ENCODE peak calls at places on chromosomes 7 and 10, in six cellular contexts. Y is SK-N-SH; R is foreskin fibroblast; S is GM23338; I is glutamatergic neuron; K is CD8-positive, alpha-beta T cell. H is an unnamed sample.

GRCh38 chr10:9211228-9211627 is 1156.7 kb downstream of the GATA3 start:
- DNase-seq in S (peak; percentile 56), Y (no peak), I (no peak), K (no peak), R (peak; percentile 37), H (no peak)

GRCh38 chr7:82183633-82184032 is 259.9 kb downstream of the CACNA2D1 start:
- DNase-seq in K (no peak), S (no peak), R (peak; percentile 82), Y (no peak), I (no peak), H (no peak)

GRCh38 chr7:19491821-19492452 is 216.9 kb downstream of the POLR1F start:
- DNase-seq in Y (peak; percentile 27), S (peak; percentile 61), I (no peak), R (peak; percentile 71), K (no peak), H (no peak)

GRCh38 chr7:76260171-76260703 is 42.2 kb upstream of the HSPB1 start:
- DNase-seq in Y (peak; percentile 98), I (peak; percentile 76), K (peak; percentile 43), R (peak; percentile 31), S (peak; percentile 96), H (peak; percentile 71)

GRCh38 chr7:115350764-115351163 is 428.9 kb downstream of the MDFIC start:
- DNase-seq in Y (no peak), K (no peak), S (no peak), I (no peak), R (peak; percentile 43), H (no peak)

GRCh38 chr7:2980406-2981102 is 63.1 kb downstream of the CARD11 start:
- DNase-seq in Y (no peak), I (no peak), K (peak; percentile 21), R (no peak), S (no peak), H (no peak)

GRCh38 chr7:45073843-45074737 is 14.7 kb downstream of the NACAD start:
- DNase-seq in S (no peak), Y (peak; percentile 96), I (no peak), R (no peak), K (no peak), H (no peak)

GRCh38 chr10:29353887-29354561 is 65.2 kb downstream of the LYZL1 start:
- DNase-seq in R (no peak), Y (no peak), K (no peak), I (no peak), S (no peak), H (no peak)

GRCh38 chr10:49643296-49644034 is 29.6 kb downstream of the CHAT start:
- DNase-seq in K (no peak), R (no peak), I (no peak), S (no peak), Y (no peak), H (no peak)

GRCh38 chr10:73815719-73816030 is 4.3 kb upstream of the NDST2 start:
- DNase-seq in Y (no peak), I (no peak), S (no peak), R (no peak), K (no peak), H (no peak)

GRCh38 chr10:101617102-101617823 is 29.1 kb downstream of the DPCD start:
- DNase-seq in R (no peak), K (no peak), I (no peak), Y (peak; percentile 52), S (peak; percentile 49), H (no peak)

GRCh38 chr7:66403562-66403961 is 198.4 kb downstream of the TPST1 start:
- DNase-seq in I (no peak), R (no peak), S (no peak), Y (no peak), K (no peak), H (no peak)

GRCh38 chr7:92708105-92709042 is 118.2 kb upstream of the FAM133B start:
- DNase-seq in S (no peak), R (no peak), I (no peak), Y (no peak), K (no peak), H (no peak)

GRCh38 chr10:59060852-59061251 is 115.6 kb upstream of the PHYHIPL start:
- DNase-seq in K (no peak), Y (no peak), S (no peak), I (no peak), R (no peak), H (no peak)

GRCh38 chr10:29001801-29002200 is 287.1 kb upstream of the LYZL1 start:
- DNase-seq in R (no peak), Y (no peak), S (no peak), I (no peak), K (no peak), H (no peak)

GRCh38 chr10:110841767-110842267 is 29.9 kb upstream of the PDCD4 start:
- DNase-seq in S (no peak), R (no peak), I (no peak), Y (no peak), K (no peak), H (no peak)

GRCh38 chr10:90149563-90149962 is 448.2 kb downstream of the KIF20B start:
- DNase-seq in Y (no peak), K (no peak), S (no peak), I (no peak), R (no peak), H (no peak)

GRCh38 chr7:79386688-79387422 is 66.6 kb downstream of the MAGI2 start:
- DNase-seq in K (no peak), Y (no peak), I (no peak), R (peak; percentile 6), S (peak; percentile 3), H (no peak)

GRCh38 chr7:104225441-104225840 is 17.6 kb upstream of the ORC5 start:
- DNase-seq in R (no peak), S (no peak), I (no peak), K (no peak), Y (no peak), H (no peak)

GRCh38 chr10:28432210-28432676 is 100.7 kb upstream of the WAC start:
- DNase-seq in Y (peak; percentile 79), S (peak; percentile 90), K (peak; percentile 18), I (peak; percentile 31), R (peak; percentile 79), H (peak; percentile 28)

GRCh38 chr10:546971-547590 is 142.4 kb downstream of the DIP2C start:
- DNase-seq in I (no peak), Y (peak; percentile 62), R (peak; percentile 36), K (no peak), S (peak; percentile 69), H (no peak)

GRCh38 chr10:82826132-82826531 is 951.1 kb downstream of the NRG3 start:
- DNase-seq in Y (no peak), I (no peak), R (peak; percentile 98), K (no peak), S (no peak), H (no peak)

GRCh38 chr10:97307441-97307840 is 11.6 kb upstream of the FRAT1 start:
- DNase-seq in Y (no peak), S (no peak), K (no peak), I (no peak), R (no peak), H (no peak)
- TF ChIP-seq CTCF in Y (no peak), S (no peak), K (no peak), I (no peak), R (no peak), H (no peak)

GRCh38 chr7:46368871-46369270 is 447.8 kb upstream of the IGFBP3 start:
- DNase-seq in I (no peak), K (no peak), Y (no peak), R (no peak), S (no peak), H (no peak)

GRCh38 chr7:46369933-46370654 is 449.0 kb upstream of the IGFBP3 start:
- DNase-seq in R (peak; percentile 91), I (no peak), K (no peak), Y (no peak), S (no peak), H (no peak)
- TF ChIP-seq CTCF in R (no peak), I (no peak), K (no peak), Y (no peak), S (no peak), H (no peak)

DNA sequence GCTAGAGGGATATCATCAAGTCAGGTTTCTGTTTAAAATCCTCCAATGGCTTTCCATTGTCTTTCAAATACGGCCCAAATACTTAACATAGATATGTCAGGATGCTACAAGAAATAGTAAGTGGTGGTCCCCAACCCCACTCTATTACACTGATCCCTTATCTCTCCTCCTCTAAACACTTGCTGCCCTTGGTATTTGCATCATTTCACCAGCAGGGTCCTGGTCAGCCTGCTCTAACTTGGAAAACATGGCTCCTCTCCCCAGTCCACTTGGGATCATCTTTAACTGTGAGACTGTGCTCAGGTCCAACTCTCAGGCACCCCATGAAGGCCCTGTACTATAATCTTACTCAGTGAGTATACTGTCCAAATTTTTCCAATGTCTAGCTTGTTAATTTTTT is 53.8 kb upstream of the GSAP start:
- DNase-seq in I (no peak), S (no peak), R (no peak), K (no peak), Y (no peak), H (no peak)
- TF ChIP-seq CTCF in I (no peak), S (no peak), R (no peak), K (no peak), Y (no peak), H (no peak)

GRCh38 chr7:78134256-78134655 is 335.7 kb downstream of the PHTF2 start:
- DNase-seq in S (peak; percentile 64), Y (peak; percentile 75), K (no peak), I (no peak), R (peak; percentile 91), H (no peak)
- TF ChIP-seq CTCF in S (peak; percentile 73), Y (peak; percentile 96), K (no peak), I (peak; percentile 80), R (peak; percentile 70), H (peak; percentile 69)

GRCh38 chr7:5549096-5549896 is 125.7 kb upstream of the TNRC18 start:
- DNase-seq in Y (peak; percentile 48), K (no peak), I (no peak), S (no peak), R (peak; percentile 85), H (no peak)
- TF ChIP-seq CTCF in Y (no peak), K (no peak), I (no peak), S (no peak), R (no peak), H (no peak)

GRCh38 chr10:75995720-75996119 is 564.3 kb downstream of the LRMDA start:
- DNase-seq in R (no peak), K (no peak), I (no peak), Y (no peak), S (no peak), H (no peak)

GRCh38 chr10:76000550-76000949 is 569.1 kb downstream of the LRMDA start:
- DNase-seq in I (no peak), Y (no peak), S (no peak), K (no peak), R (no peak), H (no peak)

GRCh38 chr10:75994332-75995040 is 563.1 kb downstream of the LRMDA start:
- DNase-seq in S (no peak), R (no peak), K (no peak), Y (no peak), I (no peak), H (no peak)

GRCh38 chr10:75999515-76000209 is 568.2 kb downstream of the LRMDA start:
- DNase-seq in S (no peak), R (no peak), I (no peak), K (no peak), Y (no peak), H (no peak)

DNA sequence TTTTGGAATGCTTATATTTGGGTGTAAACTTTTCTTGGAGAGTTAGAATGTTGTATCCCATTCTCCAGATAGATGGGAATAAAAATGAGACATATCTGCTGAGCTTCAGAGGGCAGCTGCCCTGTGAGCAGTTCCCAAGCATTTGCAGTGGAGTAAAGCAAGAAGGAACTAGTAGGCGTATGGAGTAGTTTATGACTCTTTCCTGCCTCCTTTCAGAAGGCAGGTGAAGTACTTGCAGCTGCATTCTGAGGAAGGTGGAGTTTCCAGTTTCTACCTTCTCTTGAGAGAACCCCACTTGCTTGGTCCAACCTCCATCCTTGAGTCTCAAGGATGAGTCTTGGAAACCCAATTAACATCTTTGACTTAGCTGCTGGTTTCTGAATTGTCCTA is 563.6 kb downstream of the LRMDA start:
- DNase-seq in Y (no peak), I (no peak), K (no peak), S (no peak), R (no peak), H (no peak)
- TF ChIP-seq CTCF in Y (no peak), I (no peak), K (no peak), S (no peak), R (no peak), H (no peak)